ENCODE peak calls at places on chromosome 22, in eight cellular contexts. E, H, K, V, B, Q, I and G are unnamed samples.

GRCh38 chr22:38107692-38108515 is 2.6 kb downstream of the BAIAP2L2 start:
- DNase-seq in Q (no peak), E (no peak), B (peak), H (no peak), I (peak), V (no peak), K (peak), G (no peak)

GRCh38 chr22:43129426-43130425 is 13.5 kb downstream of the MCAT start:
- DNase-seq in E (no peak), I (no peak), V (no peak), B (no peak), K (no peak), H (no peak), Q (no peak), G (no peak)

GRCh38 chr22:19036523-19037273 is 85.5 kb downstream of the DGCR2 start:
- DNase-seq in K (peak), H (no peak), I (no peak), Q (no peak), V (peak), B (no peak), E (no peak), G (no peak)

GRCh38 chr22:40541300-40541699 is 95.2 kb downstream of the MRTFA start:
- DNase-seq in H (no peak), Q (no peak), E (no peak), I (no peak), V (no peak), B (no peak), K (no peak), G (no peak)

GRCh38 chr22:48832592-48832991 is 995.1 kb downstream of the BRD1 start:
- DNase-seq in B (no peak), E (no peak), K (no peak), V (no peak), I (no peak), H (no peak), Q (no peak), G (no peak)

GRCh38 chr22:46731246-46732040 is 6.6 kb downstream of the CERK start:
- DNase-seq in E (peak), B (no peak), Q (peak), I (peak), V (peak), H (no peak), K (no peak), G (no peak)

GRCh38 chr22:47303161-47303890 is 540.9 kb downstream of the TBC1D22A start:
- DNase-seq in K (no peak), H (no peak), V (no peak), Q (no peak), B (no peak), E (no peak), I (peak), G (no peak)

GRCh38 chr22:37601540-37602442 is 6.8 kb upstream of the GGA1 start:
- DNase-seq in H (peak), B (peak), K (no peak), E (peak), Q (peak), I (no peak), V (peak), G (no peak)

GRCh38 chr22:44658371-44658953 is 43.5 kb upstream of the PRR5 start:
- DNase-seq in V (peak), E (no peak), B (peak), Q (no peak), I (peak), H (peak), K (peak), G (peak)

GRCh38 chr22:45636668-45637067 is 35.0 kb upstream of the ATXN10 start:
- DNase-seq in E (no peak), I (no peak), Q (no peak), B (no peak), H (no peak), K (no peak), V (no peak), G (no peak)

GRCh38 chr22:39932918-39933649 is 27.1 kb upstream of the TMA7B start:
- DNase-seq in E (no peak), I (no peak), V (peak), B (peak), H (peak), Q (peak), K (no peak), G (peak)

GRCh38 chr22:37996515-37997246 is 12.3 kb upstream of the SOX10 start:
- DNase-seq in V (no peak), Q (no peak), I (no peak), B (no peak), E (no peak), H (no peak), K (no peak), G (peak)

GRCh38 chr22:27796118-27796517 is 5.4 kb downstream of the MN1 start:
- DNase-seq in V (no peak), Q (no peak), B (no peak), K (no peak), E (no peak), H (no peak), I (no peak), G (no peak)

GRCh38 chr22:22787151-22787550 is 100.5 kb upstream of the IGLL5 start:
- DNase-seq in B (no peak), E (no peak), V (no peak), H (no peak), I (no peak), Q (no peak), K (no peak), G (no peak)

GRCh38 chr22:32522237-32522636 is 47.6 kb downstream of the FBXO7 start:
- DNase-seq in B (no peak), H (no peak), K (no peak), Q (no peak), I (no peak), V (no peak), E (no peak), G (no peak)

GRCh38 chr22:38953577-38954413 is 3.6 kb upstream of the APOBEC3A start:
- DNase-seq in I (no peak), V (no peak), B (no peak), Q (peak), E (no peak), H (no peak), K (no peak), G (no peak)

GRCh38 chr22:25747245-25747944 is 5.4 kb downstream of the MYO18B start:
- DNase-seq in B (peak), E (peak), I (peak), K (peak), V (peak), H (peak), Q (peak), G (no peak)

GRCh38 chr22:50206599-50206998 is 5.8 kb downstream of the SELENOO start:
- DNase-seq in Q (peak), V (peak), K (peak), E (no peak), H (peak), I (peak), B (no peak), G (no peak)

GRCh38 chr22:49953027-49953679 is 7.4 kb upstream of the PIM3 start:
- DNase-seq in I (no peak), H (no peak), B (no peak), E (no peak), V (no peak), K (peak), Q (no peak), G (no peak)

GRCh38 chr22:39094717-39095389 is 2.2 kb upstream of the APOBEC3H start:
- DNase-seq in B (no peak), Q (no peak), E (no peak), K (no peak), V (no peak), I (no peak), H (no peak), G (no peak)

GRCh38 chr22:33598821-33599220 is 321.5 kb downstream of the LARGE1 start:
- DNase-seq in B (no peak), V (no peak), K (no peak), H (no peak), I (no peak), E (no peak), Q (no peak), G (no peak)

GRCh38 chr22:47548953-47549740 is 786.7 kb downstream of the TBC1D22A start:
- DNase-seq in E (no peak), I (no peak), V (no peak), H (no peak), K (no peak), B (no peak), Q (no peak), G (no peak)

GRCh38 chr22:27515091-27515523 is 286.4 kb downstream of the MN1 start:
- DNase-seq in Q (no peak), H (no peak), V (no peak), I (peak), K (peak), E (no peak), B (no peak), G (no peak)

GRCh38 chr22:40285508-40285907 is 60.8 kb upstream of the ADSL start:
- DNase-seq in Q (no peak), I (no peak), H (no peak), B (no peak), E (no peak), K (no peak), V (no peak), G (no peak)